ENCODE peak calls at places on chromosomes 12 and 14, in four cellular contexts. One of them, this sample, is unnamed.

GRCh38 chr14:73457050-73457934 is 1.1 kb downstream of the NUMB start:
- DNase-seq in GM12878: no peak
- DNase-seq in SK-N-SH: peak
- DNase-seq in WTC11: peak
- DNase-seq in this sample: peak

GRCh38 chr12:18217981-18218380 is 43.3 kb upstream of the PIK3C2G start:
- DNase-seq in WTC11: no peak
- DNase-seq in GM12878: no peak
- DNase-seq in SK-N-SH: no peak
- DNase-seq in this sample: no peak

GRCh38 chr14:96925422-96925821 is 128.2 kb downstream of the VRK1 start:
- DNase-seq in SK-N-SH: peak
- DNase-seq in GM12878: no peak
- DNase-seq in WTC11: no peak
- DNase-seq in this sample: no peak

GRCh38 chr12:20262131-20262530 is 106.2 kb upstream of the PDE3A start:
- DNase-seq in SK-N-SH: no peak
- DNase-seq in GM12878: no peak
- DNase-seq in WTC11: no peak
- DNase-seq in this sample: no peak

GRCh38 chr12:33834672-33835071 is 187.6 kb upstream of the ALG10 start:
- DNase-seq in GM12878: no peak
- DNase-seq in SK-N-SH: no peak
- DNase-seq in WTC11: no peak
- DNase-seq in this sample: no peak

GRCh38 chr14:104665663-104666522 is 23.5 kb upstream of the INF2 start:
- DNase-seq in SK-N-SH: no peak
- DNase-seq in GM12878: no peak
- DNase-seq in WTC11: no peak
- DNase-seq in this sample: no peak

GRCh38 chr14:51578853-51579252 is 72.9 kb upstream of the FRMD6 start:
- DNase-seq in WTC11: no peak
- DNase-seq in GM12878: no peak
- DNase-seq in SK-N-SH: no peak
- DNase-seq in this sample: no peak

GRCh38 chr14:33835677-33836076 is 115.2 kb downstream of the EGLN3 start:
- DNase-seq in SK-N-SH: no peak
- DNase-seq in GM12878: no peak
- DNase-seq in WTC11: no peak
- DNase-seq in this sample: no peak

GRCh38 chr12:67562513-67563287 is 85.8 kb upstream of the DYRK2 start:
- DNase-seq in GM12878: no peak
- DNase-seq in WTC11: no peak
- DNase-seq in SK-N-SH: no peak
- DNase-seq in this sample: no peak

GRCh38 chr14:75198291-75198933 is 22.0 kb upstream of the TMED10 start:
- DNase-seq in SK-N-SH: peak
- DNase-seq in GM12878: no peak
- DNase-seq in WTC11: no peak
- DNase-seq in this sample: no peak

GRCh38 chr14:88791629-88792571 is 853 bp downstream of the EML5 start:
- DNase-seq in SK-N-SH: peak
- DNase-seq in WTC11: peak
- DNase-seq in GM12878: no peak
- DNase-seq in this sample: peak

GRCh38 chr12:1830981-1831930 is 10.9 kb downstream of the LRTM2 start:
- DNase-seq in WTC11: peak
- DNase-seq in GM12878: no peak
- DNase-seq in SK-N-SH: peak
- DNase-seq in this sample: peak

GRCh38 chr12:1553987-1554982 is 40.1 kb downstream of the FBXL14 start:
- DNase-seq in WTC11: no peak
- DNase-seq in SK-N-SH: no peak
- DNase-seq in GM12878: peak
- DNase-seq in this sample: no peak

GRCh38 chr12:25072901-25073645 is 121.9 kb downstream of the DNAI7 start:
- DNase-seq in GM12878: no peak
- DNase-seq in WTC11: no peak
- DNase-seq in SK-N-SH: no peak
- DNase-seq in this sample: no peak

GRCh38 chr14:54669759-54670630 is 103.1 kb downstream of the SAMD4A start:
- DNase-seq in WTC11: no peak
- DNase-seq in SK-N-SH: no peak
- DNase-seq in GM12878: no peak
- DNase-seq in this sample: no peak

GRCh38 chr12:57990241-57990883 is 49.0 kb downstream of the ATP23 start:
- DNase-seq in WTC11: no peak
- DNase-seq in SK-N-SH: no peak
- DNase-seq in GM12878: no peak
- DNase-seq in this sample: no peak

GRCh38 chr12:55724226-55724939 is 4.2 kb downstream of the RDH5 start:
- DNase-seq in SK-N-SH: peak
- DNase-seq in GM12878: no peak
- DNase-seq in WTC11: peak
- DNase-seq in this sample: peak

GRCh38 chr12:115597157-115597712 is 680.3 kb downstream of the MED13L start:
- DNase-seq in WTC11: no peak
- DNase-seq in GM12878: no peak
- DNase-seq in SK-N-SH: no peak
- DNase-seq in this sample: peak

GRCh38 chr12:102501773-102502172 is 21.4 kb upstream of the IGF1 start:
- DNase-seq in SK-N-SH: no peak
- DNase-seq in WTC11: no peak
- DNase-seq in GM12878: no peak
- DNase-seq in this sample: no peak

GRCh38 chr12:15688202-15688736 is 100.9 kb downstream of the EPS8 start:
- DNase-seq in SK-N-SH: no peak
- DNase-seq in WTC11: peak
- DNase-seq in GM12878: no peak
- DNase-seq in this sample: no peak

DNA sequence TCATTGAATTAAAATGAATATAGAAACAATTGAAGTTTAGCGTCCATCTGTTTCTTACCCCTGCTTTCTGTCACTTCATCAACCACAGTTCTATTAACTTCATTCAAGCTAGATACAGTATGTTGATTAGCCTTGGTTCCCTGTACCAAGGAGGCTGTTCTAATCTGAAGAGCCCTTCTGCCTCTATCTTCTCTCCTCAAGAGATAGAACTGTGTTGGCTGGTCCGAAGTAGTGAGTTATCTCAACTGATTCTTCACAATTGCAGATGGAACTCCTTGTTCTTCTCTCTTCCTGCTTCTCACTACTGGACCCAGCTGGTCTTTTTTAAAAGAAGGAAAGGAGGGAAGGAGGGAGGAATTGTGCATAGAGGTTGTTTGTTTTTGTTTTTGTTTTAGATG is 82.1 kb upstream of the TRAF3 start:
- DNase-seq in GM12878: no peak
- DNase-seq in WTC11: no peak
- DNase-seq in SK-N-SH: no peak
- DNase-seq in this sample: no peak
- TF ChIP-seq USF1 in GM12878: no peak
- TF ChIP-seq USF1 in WTC11: no peak
- TF ChIP-seq USF1 in SK-N-SH: no peak
- TF ChIP-seq USF1 in this sample: no peak

DNA sequence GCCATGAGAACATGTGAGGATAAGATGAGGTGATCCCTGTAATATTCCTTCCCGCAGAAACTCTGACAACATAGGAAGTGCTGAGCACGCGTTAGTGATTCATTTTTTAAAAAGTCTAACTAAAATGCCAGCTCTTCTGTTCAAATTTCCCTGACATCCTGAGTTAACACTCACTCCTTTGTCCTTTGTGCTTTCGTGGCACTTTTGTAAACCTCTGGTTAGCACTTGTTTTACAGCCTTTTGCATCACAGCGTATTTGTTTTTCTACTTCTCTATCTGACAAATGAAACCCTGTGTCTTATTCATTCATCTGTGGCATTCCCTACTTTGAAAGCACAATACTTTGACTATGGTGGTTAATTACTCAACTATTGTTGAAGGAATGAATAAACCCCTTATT is 313.6 kb downstream of the NUAK1 start:
- DNase-seq in GM12878: no peak
- DNase-seq in WTC11: no peak
- DNase-seq in SK-N-SH: no peak
- DNase-seq in this sample: no peak
- TF ChIP-seq USF1 in GM12878: no peak
- TF ChIP-seq USF1 in WTC11: no peak
- TF ChIP-seq USF1 in SK-N-SH: no peak
- TF ChIP-seq USF1 in this sample: no peak

GRCh38 chr14:21209185-21209584 is 53.3 kb upstream of the OR5AU1 start:
- DNase-seq in GM12878: no peak
- DNase-seq in SK-N-SH: no peak
- DNase-seq in WTC11: no peak
- DNase-seq in this sample: no peak

GRCh38 chr14:21208554-21208953 is 52.7 kb upstream of the OR5AU1 start:
- DNase-seq in SK-N-SH: no peak
- DNase-seq in GM12878: no peak
- DNase-seq in WTC11: no peak
- DNase-seq in this sample: no peak

GRCh38 chr14:21205026-21205677 is 49.3 kb upstream of the OR5AU1 start:
- DNase-seq in SK-N-SH: no peak
- DNase-seq in WTC11: no peak
- DNase-seq in GM12878: no peak
- DNase-seq in this sample: no peak

GRCh38 chr14:21205678-21206581 is 50.1 kb upstream of the OR5AU1 start:
- DNase-seq in GM12878: no peak
- DNase-seq in SK-N-SH: no peak
- DNase-seq in WTC11: no peak
- DNase-seq in this sample: no peak

GRCh38 chr14:21206753-21207684 is 51.2 kb upstream of the OR5AU1 start:
- DNase-seq in SK-N-SH: no peak
- DNase-seq in WTC11: no peak
- DNase-seq in GM12878: no peak
- DNase-seq in this sample: no peak
- TF ChIP-seq USF1 in SK-N-SH: no peak
- TF ChIP-seq USF1 in WTC11: no peak
- TF ChIP-seq USF1 in GM12878: no peak
- TF ChIP-seq USF1 in this sample: no peak

DNA sequence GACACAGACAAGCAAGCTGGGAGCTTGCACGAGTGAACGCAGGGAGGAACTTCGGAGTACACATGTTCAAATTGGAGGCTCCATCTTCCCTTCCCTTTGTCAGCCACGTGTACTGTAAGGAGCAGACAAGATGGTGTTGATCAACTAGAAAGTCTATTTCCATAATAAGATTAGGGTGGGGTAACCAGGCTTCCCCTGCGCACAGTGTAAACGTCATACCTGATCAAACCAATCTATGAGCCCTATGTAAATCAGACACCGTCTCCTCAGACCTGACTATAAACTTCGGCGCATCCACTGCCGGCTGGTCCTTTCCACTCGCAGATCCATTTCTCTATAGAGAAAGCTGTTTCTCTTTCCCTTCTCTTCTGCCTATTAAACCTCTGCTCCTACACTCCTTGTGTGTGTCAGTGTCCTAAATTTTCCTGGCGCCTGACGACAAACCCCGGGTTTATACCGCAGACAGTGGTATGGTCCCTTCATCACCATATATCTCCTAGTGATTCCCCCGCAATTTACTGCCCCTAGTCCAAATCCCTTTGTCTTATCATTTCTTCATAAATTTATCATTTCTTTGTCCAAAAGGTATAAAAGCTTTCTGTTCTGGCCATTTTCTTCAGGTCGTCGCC is 7.5 kb upstream of the ETFBKMT start:
- DNase-seq in SK-N-SH: peak
- DNase-seq in GM12878: no peak
- DNase-seq in WTC11: no peak
- DNase-seq in this sample: peak
- TF ChIP-seq USF1 in SK-N-SH: no peak
- TF ChIP-seq USF1 in GM12878: no peak
- TF ChIP-seq USF1 in WTC11: no peak
- TF ChIP-seq USF1 in this sample: no peak

GRCh38 chr14:60179296-60179924 is 14.2 kb upstream of the DHRS7 start:
- DNase-seq in SK-N-SH: no peak
- DNase-seq in GM12878: no peak
- DNase-seq in WTC11: no peak
- DNase-seq in this sample: no peak
- TF ChIP-seq USF1 in SK-N-SH: no peak
- TF ChIP-seq USF1 in GM12878: no peak
- TF ChIP-seq USF1 in WTC11: no peak
- TF ChIP-seq USF1 in this sample: no peak

GRCh38 chr12:143964-144649 is 69.8 kb downstream of the SLC6A12 start:
- DNase-seq in GM12878: no peak
- DNase-seq in SK-N-SH: no peak
- DNase-seq in WTC11: no peak
- DNase-seq in this sample: no peak
- TF ChIP-seq USF1 in GM12878: no peak
- TF ChIP-seq USF1 in SK-N-SH: no peak
- TF ChIP-seq USF1 in WTC11: no peak
- TF ChIP-seq USF1 in this sample: no peak

GRCh38 chr14:61695695-61696527 is 598 bp downstream of the HIF1A start:
- DNase-seq in SK-N-SH: peak
- DNase-seq in GM12878: no peak
- DNase-seq in WTC11: peak
- DNase-seq in this sample: peak
- TF ChIP-seq USF1 in SK-N-SH: no peak
- TF ChIP-seq USF1 in GM12878: no peak
- TF ChIP-seq USF1 in WTC11: peak
- TF ChIP-seq USF1 in this sample: no peak

DNA sequence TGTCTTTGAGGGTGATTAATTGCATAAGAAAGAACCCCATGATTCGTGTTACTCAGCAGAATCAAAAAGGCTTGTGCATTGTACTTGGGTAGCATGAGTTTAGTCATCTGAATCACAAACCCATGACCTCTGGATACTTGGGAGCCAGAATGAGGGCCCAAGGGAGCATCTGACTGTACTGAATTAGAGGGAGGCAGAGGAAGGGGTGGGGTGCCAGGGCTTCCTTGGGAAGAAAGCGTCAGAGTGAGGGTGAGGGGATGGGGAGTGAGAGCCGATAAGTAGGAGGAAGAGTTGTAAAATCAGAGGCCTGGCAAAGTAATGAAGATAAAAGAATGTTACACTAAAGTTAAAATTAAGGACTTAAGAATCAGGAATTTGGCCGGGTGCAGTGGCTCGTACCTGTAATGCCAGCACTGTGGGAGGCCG is 29.8 kb downstream of the GPRC5D start:
- DNase-seq in WTC11: no peak
- DNase-seq in GM12878: no peak
- DNase-seq in SK-N-SH: no peak
- DNase-seq in this sample: no peak
- TF ChIP-seq USF1 in WTC11: no peak
- TF ChIP-seq USF1 in GM12878: no peak
- TF ChIP-seq USF1 in SK-N-SH: no peak
- TF ChIP-seq USF1 in this sample: no peak

This sample was measured in K562.